ENCODE peak calls at places on chromosomes 11 and 22, in nine cellular contexts. C, B, T, D, Z, E, Q, L and J are unnamed samples.

GRCh38 chr22:36741204-36741793 is 34.6 kb downstream of the IFT27 start:
- DNase-seq in Z (peak; percentile 26), L (peak; percentile 22), T (no peak), C (no peak), E (no peak), B (no peak), Q (no peak), D (no peak), J (no peak)

GRCh38 chr11:100867601-100868000 is 180.5 kb downstream of the ARHGAP42 start:
- DNase-seq in Q (no peak), C (no peak), T (no peak), L (no peak), Z (no peak), B (no peak), E (no peak), D (no peak), J (no peak)

GRCh38 chr11:121661796-121662508 is 209.2 kb upstream of the SORL1-AS1 start:
- DNase-seq in C (peak; percentile 66), L (no peak), D (no peak), Q (no peak), E (no peak), Z (peak; percentile 63), T (no peak), B (no peak), J (no peak)

GRCh38 chr11:57375490-57375889 is 5.5 kb downstream of the PRG3 start:
- DNase-seq in Z (no peak), D (no peak), C (no peak), L (no peak), E (no peak), B (no peak), T (no peak), Q (no peak), J (no peak)

GRCh38 chr22:20170170-20170569 is 19.3 kb upstream of the CCDC188 start:
- DNase-seq in T (no peak), Z (no peak), D (no peak), C (no peak), E (no peak), Q (no peak), B (no peak), L (no peak), J (no peak)

GRCh38 chr11:45672593-45672992 is 7.2 kb upstream of the CHST1 start:
- DNase-seq in D (no peak), B (no peak), Q (no peak), C (no peak), E (no peak), L (no peak), Z (no peak), T (no peak), J (no peak)

GRCh38 chr22:27724706-27725105 is 76.8 kb downstream of the MN1 start:
- DNase-seq in Z (no peak), Q (no peak), B (no peak), C (no peak), L (no peak), D (no peak), E (no peak), T (no peak), J (no peak)

GRCh38 chr11:17734986-17735822 is 623 bp downstream of the KCNC1 start:
- DNase-seq in D (peak; percentile 34), L (peak; percentile 83), Z (peak; percentile 85), C (no peak), E (no peak), T (peak; percentile 30), B (peak; percentile 65), Q (no peak), J (no peak)

GRCh38 chr11:120013325-120014250 is 124.3 kb downstream of the TRIM29 start:
- DNase-seq in E (no peak), Q (no peak), D (no peak), Z (peak; percentile 49), L (no peak), T (peak; percentile 63), B (peak; percentile 67), C (no peak), J (no peak)

GRCh38 chr11:34316347-34317037 is 41.3 kb downstream of the ABTB2 start:
- DNase-seq in C (no peak), B (no peak), L (no peak), T (no peak), Q (no peak), D (no peak), Z (no peak), E (no peak), J (no peak)

GRCh38 chr11:82782825-82783374 is 49.2 kb upstream of the FAM181B start:
- DNase-seq in T (no peak), C (no peak), Z (no peak), Q (no peak), B (no peak), D (no peak), L (no peak), E (no peak), J (no peak)